ENCODE peak calls at places on chromosomes 6 and 20, in seven cellular contexts. G is SK-N-SH; S is right cardiac atrium; Z is lung; P is naive thymus-derived CD4-positive, alpha-beta T cell; I is pancreas; F is cardiac muscle cell. A is an unnamed sample.
A peak's percentile ranks its signal among the peaks of the same experiment; 100 is the strongest.

GRCh38 chr20:6466065-6466810 is 301.2 kb upstream of the BMP2 start:
- DNase-seq in G (no peak), S (peak; percentile 14), Z (no peak), P (no peak), I (no peak), F (peak; percentile 48), A (no peak)

GRCh38 chr6:30789606-30790005 is 45.3 kb upstream of the IER3 start:
- DNase-seq in G (no peak), S (no peak), Z (no peak), P (no peak), I (no peak), F (no peak), A (no peak)

GRCh38 chr6:112216699-112217551 is 37.4 kb downstream of the LAMA4 start:
- DNase-seq in G (no peak), S (no peak), Z (no peak), P (no peak), I (no peak), F (peak; percentile 78), A (peak; percentile 96)

GRCh38 chr6:88804701-88805100 is 158.7 kb downstream of the RNGTT start:
- DNase-seq in G (no peak), S (no peak), Z (no peak), P (no peak), I (no peak), F (no peak), A (no peak)

GRCh38 chr20:46939031-46939430 is 44.4 kb downstream of the EYA2 start:
- DNase-seq in G (peak; percentile 50), S (no peak), Z (no peak), P (no peak), I (no peak), F (no peak), A (no peak)

GRCh38 chr6:43368517-43369160 is 808 bp downstream of the ZNF318 start:
- DNase-seq in G (peak; percentile 74), S (peak; percentile 80), Z (peak; percentile 40), P (peak; percentile 16), I (peak; percentile 69), F (peak; percentile 55), A (peak; percentile 28)

GRCh38 chr6:158031445-158032353 is 50.0 kb downstream of the SYNJ2 start:
- DNase-seq in G (peak; percentile 54), S (peak; percentile 85), Z (peak; percentile 41), P (no peak), I (peak; percentile 50), F (peak; percentile 69), A (peak; percentile 80)

GRCh38 chr6:144574796-144575195 is 289.7 kb downstream of the UTRN start:
- DNase-seq in G (no peak), S (no peak), Z (no peak), P (no peak), I (no peak), F (no peak), A (no peak)

GRCh38 chr20:17520583-17520982 is 10.6 kb downstream of the BFSP1 start:
- DNase-seq in G (no peak), S (no peak), Z (no peak), P (no peak), I (no peak), F (peak; percentile 47), A (no peak)

GRCh38 chr6:49606696-49607390 is 29.8 kb downstream of the RHAG start:
- DNase-seq in G (peak; percentile 52), S (peak; percentile 42), Z (no peak), P (peak; percentile 23), I (no peak), F (peak; percentile 93), A (peak; percentile 27)

GRCh38 chr6:161127071-161127740 is 135.6 kb downstream of the MAP3K4 start:
- DNase-seq in G (no peak), S (no peak), Z (no peak), P (no peak), I (no peak), F (no peak), A (no peak)

GRCh38 chr6:111086685-111087084 is 618 bp upstream of the SLC16A10 start:
- DNase-seq in G (no peak), S (no peak), Z (no peak), P (no peak), I (no peak), F (no peak), A (no peak)

GRCh38 chr6:32970413-32971244 is 2.2 kb downstream of the BRD2 start:
- DNase-seq in G (peak; percentile 74), S (peak; percentile 96), Z (peak; percentile 91), P (peak; percentile 66), I (peak; percentile 89), F (peak; percentile 97), A (peak; percentile 71)
- H3K4me1 ChIP-seq in G (peaks cover 19% of the 10 kb centered on the region), S (no peaks in the 10 kb centered on the region), Z (peaks cover 1% of the 10 kb centered on the region), P (peaks cover 35% of the 10 kb centered on the region), I (peaks cover 16% of the 10 kb centered on the region), F (peaks cover 22% of the 10 kb centered on the region), A (peaks cover 21% of the 10 kb centered on the region)

GRCh38 chr20:2130668-2131067 is 29.0 kb downstream of the STK35 start:
- DNase-seq in G (no peak), S (no peak), Z (no peak), P (no peak), I (no peak), F (no peak), A (no peak)
- H3K4me1 ChIP-seq in G (peaks cover 13% of the 10 kb centered on the region), S (peaks cover 26% of the 10 kb centered on the region), Z (peaks cover 23% of the 10 kb centered on the region), P (peaks cover 12% of the 10 kb centered on the region), I (no peaks in the 10 kb centered on the region), F (peaks cover 19% of the 10 kb centered on the region), A (peaks cover 53% of the 10 kb centered on the region)

GRCh38 chr6:159726196-159726917 is 949 bp upstream of the WTAP start:
- DNase-seq in G (no peak), S (no peak), Z (no peak), P (no peak), I (no peak), F (no peak), A (no peak)

GRCh38 chr6:159726918-159727716 is at the start of gene WTAP:
- DNase-seq in G (peak; percentile 95), S (peak; percentile 98), Z (peak; percentile 97), P (peak; percentile 97), I (peak; percentile 96), F (peak; percentile 97), A (peak; percentile 87)

GRCh38 chr6:159729598-159729997 is 2.3 kb downstream of the WTAP start:
- DNase-seq in G (no peak), S (no peak), Z (no peak), P (no peak), I (no peak), F (peak; percentile 19), A (no peak)

GRCh38 chr6:159728552-159728951 is 1.2 kb downstream of the WTAP start:
- DNase-seq in G (no peak), S (no peak), Z (no peak), P (no peak), I (no peak), F (peak; percentile 9), A (no peak)

DNA sequence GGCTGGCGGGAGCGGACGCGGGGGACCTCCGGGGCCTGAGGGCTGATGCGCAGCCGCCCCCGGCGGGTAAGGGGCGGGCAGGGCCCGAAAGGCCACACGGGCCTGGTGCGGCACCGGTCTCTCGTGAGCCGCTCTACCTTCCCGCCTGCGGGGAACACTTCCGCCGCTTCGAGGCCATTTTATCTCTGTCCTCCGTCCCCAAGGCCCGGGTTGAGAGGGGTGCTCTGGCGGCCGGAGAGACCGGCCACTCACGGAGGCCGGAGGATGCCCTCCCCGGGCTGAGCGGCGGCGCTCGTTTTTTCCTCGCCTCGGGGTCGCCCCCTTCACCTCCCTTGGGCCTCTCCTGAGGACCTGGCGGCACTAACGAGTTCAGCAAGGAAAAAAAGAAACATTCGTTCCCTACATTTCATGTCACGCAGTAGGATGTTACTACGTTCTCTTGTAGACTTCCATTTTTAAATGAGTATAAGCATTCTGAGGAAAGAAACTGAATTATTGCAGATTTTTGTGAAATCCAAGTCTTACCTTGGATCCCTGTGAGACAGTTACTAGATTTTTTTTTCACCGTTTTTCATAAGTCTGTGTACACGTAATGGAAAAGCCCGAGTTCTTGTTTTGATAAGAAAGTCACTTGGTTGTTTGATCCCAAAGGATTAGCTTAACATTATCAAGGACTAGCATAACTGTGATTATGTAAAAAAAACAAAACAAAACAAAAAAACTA is 573 bp downstream of the WTAP start:
- DNase-seq in G (no peak), S (no peak), Z (peak; percentile 48), P (no peak), I (no peak), F (peak; percentile 33), A (no peak)
- H3K4me1 ChIP-seq in G (peaks cover 9% of the 10 kb centered on the region), S (peaks cover 4% of the 10 kb centered on the region), Z (peaks cover 3% of the 10 kb centered on the region), P (peaks cover 34% of the 10 kb centered on the region), I (peaks cover 28% of the 10 kb centered on the region), F (peaks cover 26% of the 10 kb centered on the region), A (peaks cover 17% of the 10 kb centered on the region)

DNA sequence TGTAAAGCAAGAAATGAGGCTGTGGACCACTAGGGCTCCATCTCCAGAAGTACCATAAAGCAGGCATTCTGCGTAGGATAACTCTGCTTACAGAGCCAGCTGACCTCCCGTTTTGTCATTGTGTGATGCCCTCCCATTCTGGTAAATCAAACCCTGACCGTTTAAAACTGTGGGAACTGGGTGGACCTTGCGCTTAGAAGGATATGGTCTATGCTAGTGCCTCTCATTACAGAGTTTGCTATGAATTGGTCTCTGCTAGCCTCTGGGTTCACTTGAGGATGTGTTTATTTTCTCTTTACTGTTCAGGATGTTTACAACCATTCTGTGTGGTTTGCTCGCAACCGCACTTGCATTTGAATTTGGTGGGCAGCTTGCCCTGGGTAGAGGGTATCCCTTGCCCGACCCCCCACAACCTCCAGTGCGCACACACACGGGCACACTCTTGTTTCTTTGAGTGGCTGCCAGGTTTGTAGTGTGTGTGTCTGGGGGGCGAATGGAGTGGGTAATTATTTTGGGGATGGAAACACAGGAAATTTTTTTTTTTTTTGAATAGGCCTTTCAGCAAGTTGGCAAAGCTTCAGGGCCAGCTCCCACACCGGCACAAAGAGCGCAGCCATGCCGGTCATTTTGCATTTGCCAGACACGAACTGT is 198.3 kb downstream of the JARID2 start:
- DNase-seq in G (peak; percentile 50), S (no peak), Z (no peak), P (no peak), I (no peak), F (no peak), A (no peak)
- H3K4me1 ChIP-seq in G (peaks cover 22% of the 10 kb centered on the region), S (peaks cover 17% of the 10 kb centered on the region), Z (peaks cover 5% of the 10 kb centered on the region), P (peaks cover 10% of the 10 kb centered on the region), I (peaks cover 11% of the 10 kb centered on the region), F (peaks cover 9% of the 10 kb centered on the region), A (peaks cover 70% of the 10 kb centered on the region)

DNA sequence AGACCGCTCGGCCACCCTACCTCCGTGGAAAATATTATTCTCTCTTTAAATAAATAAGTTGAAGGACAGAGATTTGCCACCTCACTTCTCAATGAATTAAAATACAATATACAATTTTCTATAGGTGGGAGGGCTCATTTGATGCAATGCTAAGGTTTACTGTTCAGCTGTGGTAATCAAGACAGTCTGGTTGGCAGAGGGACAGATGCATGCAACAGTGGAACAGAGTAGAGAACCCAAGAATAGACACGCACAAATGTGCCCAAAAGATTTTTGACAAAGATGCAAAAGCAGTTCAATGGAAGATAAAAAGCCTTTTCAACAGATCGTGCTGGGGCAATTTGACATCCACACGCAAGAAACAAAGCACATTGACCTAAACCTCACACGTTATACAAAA is 145.2 kb downstream of the CEBPB start:
- DNase-seq in G (no peak), S (no peak), Z (no peak), P (no peak), I (no peak), F (no peak), A (no peak)
- H3K4me1 ChIP-seq in G (peaks cover 22% of the 10 kb centered on the region), S (no peaks in the 10 kb centered on the region), Z (peaks cover 7% of the 10 kb centered on the region), P (peaks cover 20% of the 10 kb centered on the region), I (peaks cover 10% of the 10 kb centered on the region), F (peaks cover 12% of the 10 kb centered on the region), A (peaks cover 66% of the 10 kb centered on the region)

A was measured in PC-9.